ENCODE peak calls at places on chromosomes 1 and 21, in ten cellular contexts. O is H9, X is adipocyte, G is RCC 7860, A is SW480, D is T1000, H is NCI-H460, V is ovary, J is cardiac muscle cell, Z is anterior cingulate cortex. I is an unnamed sample.

GRCh38 chr1:225737179-225737578 is 40.4 kb upstream of the SRP9 start:
- DNase-seq in J (no peak), X (peak), H (peak), Z (no peak), A (no peak), D (peak), V (no peak), G (peak), O (no peak), I (no peak)

GRCh38 chr1:81432654-81433109 is 368.1 kb upstream of the ADGRL2 start:
- DNase-seq in Z (no peak), X (no peak), D (no peak), H (no peak), J (no peak), O (no peak), A (no peak), G (no peak), V (no peak), I (no peak)

GRCh38 chr1:9129391-9130041 is 614 bp upstream of the GPR157 start:
- DNase-seq in D (peak), X (peak), H (peak), J (peak), O (peak), Z (no peak), A (peak), V (peak), G (peak), I (peak)

GRCh38 chr1:179510038-179510437 is 65.7 kb downstream of the NPHS2 start:
- DNase-seq in G (no peak), V (no peak), H (no peak), X (no peak), Z (no peak), D (no peak), A (no peak), J (no peak), O (no peak), I (no peak)

GRCh38 chr1:48049823-48050539 is 52.8 kb upstream of the TRABD2B start:
- DNase-seq in H (no peak), J (peak), O (no peak), X (peak), Z (no peak), V (no peak), D (no peak), G (no peak), A (no peak), I (no peak)

GRCh38 chr1:20867062-20867461 is 80.0 kb upstream of the HP1BP3 start:
- DNase-seq in J (no peak), O (no peak), A (no peak), Z (no peak), H (no peak), G (no peak), X (peak), D (no peak), V (no peak), I (no peak)

GRCh38 chr1:44367932-44368331 is 12.9 kb upstream of the ERI3 start:
- DNase-seq in J (no peak), D (no peak), A (no peak), Z (no peak), X (no peak), H (no peak), V (no peak), G (no peak), O (no peak), I (no peak)

GRCh38 chr1:183096889-183097288 is 73.7 kb downstream of the LAMC1 start:
- DNase-seq in Z (no peak), G (no peak), O (no peak), A (no peak), V (peak), H (no peak), X (peak), J (no peak), D (no peak), I (peak)

GRCh38 chr1:46008585-46008984 is 123.8 kb downstream of the PIK3R3 start:
- DNase-seq in J (no peak), Z (no peak), X (no peak), O (peak), V (no peak), A (no peak), D (no peak), G (no peak), H (no peak), I (no peak)

GRCh38 chr1:231861541-231862481 is 235.2 kb downstream of the DISC1 start:
- DNase-seq in D (no peak), Z (no peak), O (no peak), G (no peak), A (no peak), H (no peak), V (no peak), X (peak), J (peak), I (no peak)

GRCh38 chr1:14466006-14466405 is 132.5 kb upstream of the KAZN start:
- DNase-seq in H (no peak), D (no peak), A (no peak), X (no peak), O (no peak), V (no peak), Z (no peak), G (no peak), J (no peak), I (no peak)

GRCh38 chr1:220391426-220391825 is 119.2 kb upstream of the RAB3GAP2 start:
- DNase-seq in O (no peak), A (no peak), J (no peak), D (no peak), Z (no peak), V (no peak), G (no peak), H (no peak), X (no peak), I (no peak)

GRCh38 chr1:63873751-63874150 is 99.9 kb downstream of the ROR1 start:
- DNase-seq in X (peak), D (no peak), O (no peak), J (no peak), H (no peak), Z (no peak), A (no peak), G (peak), V (no peak), I (no peak)

GRCh38 chr1:169711469-169712308 is at the start of gene SELL:
- DNase-seq in V (no peak), Z (no peak), H (peak), O (peak), A (peak), J (peak), D (peak), G (peak), X (peak), I (peak)

GRCh38 chr1:70361727-70362413 is 7.3 kb upstream of the ANKRD13C start:
- DNase-seq in D (no peak), Z (no peak), O (no peak), A (no peak), J (no peak), V (no peak), G (no peak), H (no peak), X (peak), I (no peak)

GRCh38 chr1:59678065-59678808 is 136.5 kb upstream of the HOOK1 start:
- DNase-seq in H (no peak), D (no peak), Z (no peak), X (no peak), V (no peak), J (no peak), O (no peak), G (peak), A (no peak), I (no peak)

GRCh38 chr1:8090241-8090702 is 64.2 kb upstream of the ERRFI1 start:
- DNase-seq in X (peak), Z (no peak), J (no peak), H (no peak), O (no peak), D (no peak), G (peak), A (no peak), V (no peak), I (no peak)

GRCh38 chr1:108050134-108050533 is 85.2 kb upstream of the VAV3 start:
- DNase-seq in G (no peak), A (no peak), V (no peak), X (no peak), O (no peak), Z (no peak), J (no peak), H (no peak), D (no peak), I (no peak)

GRCh38 chr1:31936278-31936965 is 1.7 kb downstream of the PTP4A2 start:
- DNase-seq in H (no peak), G (no peak), Z (no peak), V (no peak), J (no peak), A (peak), D (no peak), X (peak), O (no peak), I (no peak)

GRCh38 chr1:182330303-182330702 is 61.3 kb downstream of the GLUL start:
- DNase-seq in A (no peak), H (no peak), D (no peak), J (no peak), G (no peak), Z (no peak), V (no peak), X (peak), O (no peak), I (no peak)

GRCh38 chr1:149848811-149849210 is 50.6 kb upstream of the BOLA1 start:
- DNase-seq in J (peak), V (no peak), Z (no peak), O (no peak), A (peak), D (no peak), G (peak), X (peak), H (no peak), I (peak)

GRCh38 chr21:17848228-17848627 is 29.1 kb upstream of the C21orf91 start:
- DNase-seq in O (no peak), H (no peak), J (no peak), X (peak), V (no peak), D (peak), Z (no peak), G (peak), A (peak), I (peak)

GRCh38 chr21:45849651-45850050 is 131.9 kb upstream of the COL6A1 start:
- DNase-seq in J (peak), V (no peak), A (no peak), G (no peak), Z (no peak), X (no peak), O (peak), H (no peak), D (no peak), I (no peak)

GRCh38 chr1:222897527-222898190 is 82.8 kb downstream of the DISP1 start:
- DNase-seq in O (no peak), H (no peak), D (no peak), G (no peak), X (peak), J (no peak), V (no peak), A (no peak), Z (no peak), I (no peak)

GRCh38 chr1:205949753-205950152 is 6.5 kb upstream of the SLC26A9 start:
- DNase-seq in D (no peak), Z (no peak), H (no peak), O (no peak), V (no peak), J (no peak), G (no peak), X (no peak), A (no peak), I (no peak)

GRCh38 chr1:162554258-162554657 is 7.3 kb upstream of the UAP1 start:
- DNase-seq in Z (no peak), G (no peak), D (no peak), X (peak), A (no peak), V (no peak), H (no peak), J (no peak), O (no peak), I (no peak)

GRCh38 chr1:171817511-171818265 is 23.6 kb upstream of the DNM3 start:
- DNase-seq in A (peak), V (no peak), X (peak), Z (no peak), G (peak), J (no peak), O (peak), H (peak), D (peak), I (peak)

GRCh38 chr1:166129006-166129405 is 37.8 kb downstream of the FAM78B start:
- DNase-seq in J (no peak), V (no peak), D (no peak), O (no peak), A (no peak), G (no peak), H (no peak), X (no peak), Z (no peak), I (no peak)

GRCh38 chr1:197776348-197777082 is 1.2 kb upstream of the DENND1B start:
- DNase-seq in V (no peak), Z (no peak), O (no peak), D (no peak), G (peak), X (peak), H (no peak), A (no peak), J (no peak), I (no peak)

GRCh38 chr1:209647212-209647611 is 5.0 kb downstream of the LAMB3 start:
- DNase-seq in V (no peak), G (peak), A (no peak), D (no peak), Z (no peak), X (no peak), J (no peak), H (no peak), O (no peak), I (no peak)

GRCh38 chr1:202376247-202376646 is 27.7 kb downstream of the PPP1R12B start:
- DNase-seq in D (no peak), H (peak), X (peak), J (no peak), A (no peak), O (no peak), V (no peak), G (no peak), Z (no peak), I (no peak)